ENCODE peak calls at places on chromosome 1, in seven cellular contexts. J is activated CD4-positive, alpha-beta T cell treated with anti-CD3 and anti-CD28 coated beads, Interleukin-2, amount 10 ng/mL, durations not matched to agents 7 days and 5 days; Q is NCI-H1092 treated with DMSO at 0.1 percent for 48 hours; C is left ventricle myocardium inferior; U is psoas muscle; H is retina; W is hypothalamus. T is an unnamed sample.
A peak's percentile ranks its signal among the peaks of the same experiment; 100 is the strongest.

GRCh38 chr1:47232187-47232874 is at the start of gene TAL1:
- DNase-seq in J (no peak), Q (no peak), C (no peak), U (no peak), H (peak; percentile 66), W (no peak), T (no peak)

GRCh38 chr1:100622966-100623762 is 85.2 kb downstream of the GPR88 start:
- DNase-seq in J (no peak), Q (no peak), C (no peak), U (no peak), H (no peak), W (no peak), T (no peak)

GRCh38 chr1:223175032-223175431 is 32.0 kb upstream of the TLR5 start:
- DNase-seq in J (no peak), Q (no peak), C (no peak), U (no peak), H (no peak), W (no peak), T (no peak)

GRCh38 chr1:82171955-82172354 is 371.2 kb downstream of the ADGRL2 start:
- DNase-seq in J (no peak), Q (no peak), C (no peak), U (no peak), H (no peak), W (no peak), T (no peak)

GRCh38 chr1:78622548-78622947 is 2.3 kb downstream of the IFI44L start:
- DNase-seq in J (no peak), Q (no peak), C (no peak), U (no peak), H (no peak), W (no peak), T (no peak)

GRCh38 chr1:205444931-205445652 is 10.8 kb downstream of the BLACAT1 start:
- DNase-seq in J (no peak), Q (peak; percentile 73), C (no peak), U (peak; percentile 37), H (peak; percentile 68), W (peak; percentile 26), T (peak; percentile 96)

GRCh38 chr1:43221256-43221778 is 48.5 kb upstream of the TMEM125 start:
- DNase-seq in J (no peak), Q (no peak), C (no peak), U (no peak), H (no peak), W (no peak), T (no peak)

GRCh38 chr1:220874201-220874655 is 5.0 kb upstream of the HLX start:
- DNase-seq in J (peak; percentile 24), Q (peak; percentile 55), C (no peak), U (peak; percentile 42), H (peak; percentile 70), W (no peak), T (peak; percentile 52)

GRCh38 chr1:10693497-10694273 is 102.8 kb downstream of the CASZ1 start:
- DNase-seq in J (peak; percentile 43), Q (no peak), C (no peak), U (peak; percentile 40), H (no peak), W (no peak), T (peak; percentile 44)

GRCh38 chr1:85374160-85374559 is 90.8 kb downstream of the DDAH1 start:
- DNase-seq in J (no peak), Q (no peak), C (no peak), U (no peak), H (no peak), W (no peak), T (no peak)

GRCh38 chr1:222928212-222928611 is 113.4 kb downstream of the DISP1 start:
- DNase-seq in J (no peak), Q (peak; percentile 51), C (peak; percentile 69), U (peak; percentile 30), H (peak; percentile 29), W (no peak), T (peak; percentile 28)

GRCh38 chr1:107690491-107690890 is 274.5 kb downstream of the VAV3 start:
- DNase-seq in J (no peak), Q (no peak), C (no peak), U (no peak), H (no peak), W (no peak), T (no peak)

GRCh38 chr1:30684259-30684658 is 39.1 kb downstream of the MATN1 start:
- DNase-seq in J (no peak), Q (no peak), C (no peak), U (no peak), H (no peak), W (no peak), T (no peak)

GRCh38 chr1:244102051-244102450 is 51.0 kb downstream of the ZBTB18 start:
- DNase-seq in J (no peak), Q (no peak), C (no peak), U (no peak), H (peak; percentile 65), W (no peak), T (no peak)